ENCODE peak calls at places on chromosome 6, in five cellular contexts. R is mammary epithelial cell, J is HepG2, A is SK-N-SH, D is fibroblast of lung. L is an unnamed sample.
A peak's percentile ranks its signal among the peaks of the same experiment; 100 is the strongest.

GRCh38 chr6:7391244-7391643 is 1.6 kb downstream of the RIOK1 start:
- DNase-seq in R (no peak), J (no peak), A (peak; percentile 16), D (no peak), L (no peak)

GRCh38 chr6:166830185-166830890 is 126.0 kb downstream of the RNASET2 start:
- DNase-seq in R (no peak), J (no peak), A (no peak), D (no peak), L (no peak)

GRCh38 chr6:28353981-28354676 is 4.4 kb downstream of the ZKSCAN3 start:
- DNase-seq in R (peak; percentile 64), J (no peak), A (no peak), D (no peak), L (no peak)

GRCh38 chr6:53984163-53984562 is 127.1 kb upstream of the MLIP start:
- DNase-seq in R (peak; percentile 97), J (peak; percentile 15), A (no peak), D (peak; percentile 77), L (no peak)

GRCh38 chr6:102300350-102300749 is 906.8 kb downstream of the GRIK2 start:
- DNase-seq in R (peak; percentile 4), J (no peak), A (no peak), D (no peak), L (no peak)

GRCh38 chr6:170028629-170029345 is 262.1 kb downstream of the DLL1 start:
- DNase-seq in R (no peak), J (no peak), A (no peak), D (no peak), L (no peak)

GRCh38 chr6:121652223-121652622 is 216.8 kb downstream of the GJA1 start:
- DNase-seq in R (no peak), J (no peak), A (no peak), D (no peak), L (no peak)

GRCh38 chr6:119801041-119801440 is 451.5 kb upstream of the MAN1A1 start:
- DNase-seq in R (no peak), J (no peak), A (no peak), D (no peak), L (no peak)

GRCh38 chr6:149033454-149034241 is 283.9 kb upstream of the TAB2 start:
- DNase-seq in R (no peak), J (no peak), A (no peak), D (no peak), L (no peak)

GRCh38 chr6:109187399-109188114 is 92.2 kb downstream of the CEP57L1 start:
- DNase-seq in R (peak; percentile 16), J (peak; percentile 25), A (peak; percentile 54), D (peak; percentile 49), L (peak; percentile 66)

GRCh38 chr6:111922454-111923297 is 49.4 kb upstream of the FYN start:
- DNase-seq in R (peak; percentile 44), J (no peak), A (no peak), D (peak; percentile 80), L (peak; percentile 17)

GRCh38 chr6:165308926-165309731 is at the start of gene C6orf118:
- DNase-seq in R (no peak), J (no peak), A (peak; percentile 84), D (peak; percentile 29), L (peak; percentile 93)

GRCh38 chr6:143457563-143458359 is 7.2 kb downstream of the PEX3 start:
- DNase-seq in R (no peak), J (peak; percentile 35), A (no peak), D (peak; percentile 8), L (no peak)

GRCh38 chr6:149545258-149545753 is 537 bp downstream of the PPIL4 start:
- DNase-seq in R (no peak), J (peak; percentile 75), A (peak; percentile 43), D (peak; percentile 77), L (peak; percentile 36)

GRCh38 chr6:18510644-18511033 is 123.5 kb downstream of the RNF144B start:
- DNase-seq in R (no peak), J (no peak), A (no peak), D (no peak), L (no peak)

GRCh38 chr6:128731249-128732165 is 151.4 kb upstream of the LAMA2 start:
- DNase-seq in R (peak; percentile 47), J (peak; percentile 56), A (peak; percentile 7), D (peak; percentile 73), L (peak; percentile 67)

GRCh38 chr6:108897371-108897770 is 49.1 kb downstream of the ARMC2 start:
- DNase-seq in R (peak; percentile 80), J (no peak), A (no peak), D (peak; percentile 37), L (no peak)

GRCh38 chr6:166485651-166486535 is 100.6 kb downstream of the RAMACL start:
- DNase-seq in R (no peak), J (no peak), A (no peak), D (no peak), L (no peak)

GRCh38 chr6:136719280-136720044 is 72.8 kb downstream of the MAP3K5 start:
- DNase-seq in R (no peak), J (no peak), A (no peak), D (no peak), L (peak; percentile 5)

GRCh38 chr6:44915111-44915510 is 413.0 kb upstream of the RUNX2 start:
- DNase-seq in R (no peak), J (no peak), A (no peak), D (no peak), L (no peak)

GRCh38 chr6:34664270-34664971 is 32.1 kb downstream of the ILRUN start:
- DNase-seq in R (no peak), J (peak; percentile 48), A (no peak), D (peak; percentile 63), L (no peak)

GRCh38 chr6:63022631-63023030 is 188.6 kb upstream of the FKBP1C start:
- DNase-seq in R (no peak), J (no peak), A (no peak), D (no peak), L (no peak)

GRCh38 chr6:1479095-1479494 is 89.7 kb downstream of the FOXF2 start:
- DNase-seq in R (peak; percentile 39), J (no peak), A (no peak), D (peak; percentile 93), L (no peak)

GRCh38 chr6:161631676-161632194 is 357.9 kb upstream of the AGPAT4 start:
- DNase-seq in R (no peak), J (no peak), A (peak; percentile 51), D (peak; percentile 89), L (no peak)

GRCh38 chr6:140567469-140567868 is 1193.0 kb upstream of the CITED2 start:
- DNase-seq in R (no peak), J (no peak), A (no peak), D (no peak), L (peak; percentile 7)

GRCh38 chr6:54910326-54910952 is 63.9 kb downstream of the FAM83B start:
- DNase-seq in R (no peak), J (no peak), A (no peak), D (peak; percentile 43), L (no peak)

GRCh38 chr6:11007715-11008608 is 36.1 kb downstream of the ELOVL2 start:
- DNase-seq in R (peak; percentile 57), J (peak; percentile 71), A (no peak), D (peak; percentile 17), L (no peak)

GRCh38 chr6:31971279-31971992 is 502 bp downstream of the DXO start:
- DNase-seq in R (no peak), J (no peak), A (no peak), D (no peak), L (peak; percentile 4)

GRCh38 chr6:14781707-14782306 is 464.1 kb upstream of the JARID2 start:
- DNase-seq in R (no peak), J (no peak), A (no peak), D (no peak), L (no peak)

GRCh38 chr6:106216527-106216926 is 109.0 kb downstream of the ATG5 start:
- DNase-seq in R (no peak), J (no peak), A (no peak), D (peak; percentile 61), L (no peak)

GRCh38 chr6:154166140-154166539 is 127.1 kb downstream of the OPRM1 start:
- DNase-seq in R (no peak), J (no peak), A (no peak), D (no peak), L (no peak)

GRCh38 chr6:53151676-53152075 is 3.0 kb upstream of the GCM1 start:
- DNase-seq in R (no peak), J (peak; percentile 40), A (no peak), D (no peak), L (peak; percentile 37)

GRCh38 chr6:14555804-14556203 is 438.2 kb downstream of the CD83 start:
- DNase-seq in R (no peak), J (no peak), A (no peak), D (no peak), L (no peak)

GRCh38 chr6:9405369-9405768 is 970.0 kb upstream of the SLC35B3 start:
- DNase-seq in R (peak; percentile 85), J (no peak), A (no peak), D (peak; percentile 70), L (no peak)

GRCh38 chr6:134196568-134197301 is 121.2 kb downstream of the SGK1 start:
- DNase-seq in R (no peak), J (no peak), A (no peak), D (no peak), L (no peak)

GRCh38 chr6:45200510-45200909 is 127.6 kb upstream of the RUNX2 start:
- DNase-seq in R (no peak), J (peak; percentile 71), A (no peak), D (no peak), L (no peak)

GRCh38 chr6:18528084-18528743 is 141.1 kb downstream of the RNF144B start:
- DNase-seq in R (no peak), J (no peak), A (peak; percentile 27), D (peak; percentile 18), L (no peak)

GRCh38 chr6:91167846-91168245 is 581.0 kb upstream of the MAP3K7 start:
- DNase-seq in R (no peak), J (peak; percentile 3), A (peak; percentile 2), D (no peak), L (no peak)

GRCh38 chr6:168525114-168525513 is 84.1 kb downstream of the SMOC2 start:
- DNase-seq in R (no peak), J (no peak), A (no peak), D (no peak), L (no peak)

GRCh38 chr6:50381106-50381415 is 331.3 kb upstream of the DEFB112 start:
- DNase-seq in R (no peak), J (no peak), A (peak; percentile 10), D (peak; percentile 19), L (peak; percentile 43)
- TF ChIP-seq CTCF in R (peak; percentile 29), J (peak; percentile 28), A (peak; percentile 58), D (no peak), L (peak; percentile 74)

GRCh38 chr6:68636710-68637470 is 1.8 kb downstream of the ADGRB3 start:
- DNase-seq in R (no peak), J (no peak), A (no peak), D (no peak), L (no peak)
- H3K4me2 ChIP-seq in R (no peak overlapping the region), J (no peak overlapping the region), A (no peak overlapping the region), D (no peak overlapping the region), L (peak overlapping the region; percentile 97)

GRCh38 chr6:114277220-114277619 is 65.6 kb downstream of the HS3ST5 start:
- DNase-seq in R (no peak), J (no peak), A (no peak), D (no peak), L (no peak)
- H3K9ac ChIP-seq in R (no peak overlapping the region), J (no peak overlapping the region), A (no peak overlapping the region), D (no peak overlapping the region), L (no peak overlapping the region)

GRCh38 chr6:81762132-81762531 is 9.7 kb upstream of the TENT5A start:
- DNase-seq in R (peak; percentile 11), J (no peak), A (peak; percentile 53), D (peak; percentile 35), L (no peak)
- TF ChIP-seq CTCF in R (no peak), J (no peak), A (no peak), D (no peak), L (no peak)

GRCh38 chr6:138719011-138719635 is 54.4 kb upstream of the CCDC28A start:
- DNase-seq in R (no peak), J (no peak), A (no peak), D (peak; percentile 80), L (no peak)
- H3K4me2 ChIP-seq in R (no peak overlapping the region), J (no peak overlapping the region), A (no peak overlapping the region), D (no peak overlapping the region), L (no peak overlapping the region)